ENCODE peak calls at places on chromosomes 6 and 20, in four cellular contexts. V is IMR-90, F is H9, I is neuronal stem cell. X is an unnamed sample.

GRCh38 chr6:13302751-13303667 is 25.3 kb downstream of the TBC1D7 start:
- DNase-seq in V (peak), F (no peak), I (no peak), X (peak)

GRCh38 chr6:126034671-126035070 is 48.3 kb downstream of the TRMT11 start:
- DNase-seq in V (no peak), F (no peak), I (no peak), X (no peak)

GRCh38 chr6:79030511-79030910 is 47.5 kb downstream of the PHIP start:
- DNase-seq in V (peak), F (no peak), I (no peak), X (peak)

GRCh38 chr6:131909408-131910218 is 41.6 kb downstream of the CCN2 start:
- DNase-seq in V (peak), F (peak), I (peak), X (peak)

GRCh38 chr6:93418448-93419303 is 683 bp downstream of the EPHA7 start:
- DNase-seq in V (no peak), F (peak), I (peak), X (peak)

GRCh38 chr6:166420351-166420750 is 37.6 kb upstream of the MPC1 start:
- DNase-seq in V (peak), F (no peak), I (no peak), X (peak)

GRCh38 chr20:45765307-45765910 is 26.3 kb downstream of the WFDC3 start:
- DNase-seq in V (no peak), F (no peak), I (no peak), X (no peak)

GRCh38 chr6:414447-414846 is 22.9 kb downstream of the IRF4 start:
- DNase-seq in V (no peak), F (no peak), I (no peak), X (no peak)

GRCh38 chr6:142301421-142302391 is at the start of gene ADGRG6:
- DNase-seq in V (peak), F (peak), I (peak), X (peak)

GRCh38 chr20:22728146-22728745 is 143.9 kb upstream of the FOXA2 start:
- DNase-seq in V (no peak), F (no peak), I (no peak), X (no peak)

GRCh38 chr6:132877003-132877402 is 62.6 kb downstream of the RPS12 start:
- DNase-seq in V (no peak), F (no peak), I (no peak), X (no peak)

GRCh38 chr6:153126218-153126617 is 4.9 kb downstream of the RGS17 start:
- DNase-seq in V (no peak), F (no peak), I (no peak), X (no peak)

GRCh38 chr6:153121311-153121710 is 9.8 kb downstream of the RGS17 start:
- DNase-seq in V (no peak), F (no peak), I (no peak), X (no peak)

GRCh38 chr6:153125032-153125431 is 6.0 kb downstream of the RGS17 start:
- DNase-seq in V (no peak), F (no peak), I (no peak), X (no peak)

GRCh38 chr6:153117986-153118886 is 12.8 kb downstream of the RGS17 start:
- DNase-seq in V (peak), F (no peak), I (no peak), X (peak)

DNA sequence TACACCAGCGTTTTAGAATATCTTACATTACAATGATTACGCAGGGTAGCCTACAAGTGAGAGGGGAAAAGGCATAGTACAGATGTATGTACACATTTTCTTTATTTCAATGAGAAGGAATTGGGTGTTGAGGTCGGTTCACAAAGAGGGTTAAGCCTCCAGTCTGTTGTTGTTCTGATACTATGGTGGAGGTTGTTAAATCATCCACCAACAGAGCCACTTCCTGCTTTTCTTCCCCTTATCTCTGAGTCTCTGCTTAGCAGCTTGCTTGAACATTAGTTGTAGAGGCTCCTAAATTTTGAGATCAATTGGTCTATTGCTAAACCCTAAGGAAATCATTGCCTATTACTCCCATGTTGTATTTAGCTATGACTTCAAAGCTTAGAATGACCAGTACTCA is 7.3 kb downstream of the RGS17 start:
- DNase-seq in V (no peak), F (no peak), I (no peak), X (no peak)
- H2BK120ac ChIP-seq in V (no peak), F (no peak), I (no peak), X (no peak)

GRCh38 chr20:50008007-50008406 is 25.2 kb downstream of the SNAI1 start:
- DNase-seq in V (no peak), F (no peak), I (no peak), X (no peak)

GRCh38 chr20:50007369-50007768 is 24.6 kb downstream of the SNAI1 start:
- DNase-seq in V (no peak), F (no peak), I (no peak), X (no peak)

GRCh38 chr20:50013976-50014375 is 31.2 kb downstream of the SNAI1 start:
- DNase-seq in V (no peak), F (no peak), I (no peak), X (no peak)

GRCh38 chr20:50012282-50013263 is 29.8 kb downstream of the SNAI1 start:
- DNase-seq in V (no peak), F (no peak), I (no peak), X (no peak)

GRCh38 chr20:50009521-50010454 is 27.0 kb downstream of the SNAI1 start:
- DNase-seq in V (no peak), F (no peak), I (no peak), X (no peak)
- H2BK120ac ChIP-seq in V (no peak), F (no peak), I (no peak), X (no peak)

GRCh38 chr6:147080215-147080614 is 124.0 kb upstream of the STXBP5 start:
- DNase-seq in V (no peak), F (no peak), I (no peak), X (no peak)
- H2BK120ac ChIP-seq in V (no peak), F (no peak), I (no peak), X (no peak)

DNA sequence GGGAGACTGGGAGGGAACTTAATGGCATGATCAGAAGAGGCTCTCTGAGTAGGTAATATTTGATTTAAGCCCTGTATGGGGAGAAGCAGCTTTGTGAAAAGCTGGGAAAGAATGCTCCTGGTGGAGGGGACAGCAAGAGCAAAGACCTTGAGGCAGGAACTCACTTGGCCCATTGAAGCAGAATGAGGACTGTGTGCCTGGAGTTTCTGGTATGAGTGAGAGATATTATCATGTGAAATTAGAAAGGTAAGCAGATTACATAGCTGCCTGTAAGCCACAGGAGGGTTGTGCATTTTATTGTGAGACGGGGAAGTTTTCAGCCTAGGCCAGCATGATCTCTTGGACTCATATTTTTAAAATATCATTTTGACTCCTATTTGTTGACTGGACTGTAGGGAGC is 502.1 kb downstream of the DHX35 start:
- DNase-seq in V (no peak), F (no peak), I (no peak), X (no peak)
- H2BK120ac ChIP-seq in V (no peak), F (no peak), I (no peak), X (no peak)

GRCh38 chr6:168559574-168560098 is 118.7 kb downstream of the SMOC2 start:
- DNase-seq in V (no peak), F (no peak), I (no peak), X (no peak)

GRCh38 chr6:168558686-168559085 is 117.7 kb downstream of the SMOC2 start:
- DNase-seq in V (no peak), F (no peak), I (no peak), X (no peak)

GRCh38 chr6:168554898-168555617 is 114.1 kb downstream of the SMOC2 start:
- DNase-seq in V (no peak), F (no peak), I (no peak), X (no peak)

GRCh38 chr6:168555618-168556273 is 114.8 kb downstream of the SMOC2 start:
- DNase-seq in V (no peak), F (no peak), I (no peak), X (no peak)

GRCh38 chr6:168557512-168557911 is 116.5 kb downstream of the SMOC2 start:
- DNase-seq in V (no peak), F (no peak), I (no peak), X (no peak)
- H2BK120ac ChIP-seq in V (no peak), F (no peak), I (no peak), X (no peak)

DNA sequence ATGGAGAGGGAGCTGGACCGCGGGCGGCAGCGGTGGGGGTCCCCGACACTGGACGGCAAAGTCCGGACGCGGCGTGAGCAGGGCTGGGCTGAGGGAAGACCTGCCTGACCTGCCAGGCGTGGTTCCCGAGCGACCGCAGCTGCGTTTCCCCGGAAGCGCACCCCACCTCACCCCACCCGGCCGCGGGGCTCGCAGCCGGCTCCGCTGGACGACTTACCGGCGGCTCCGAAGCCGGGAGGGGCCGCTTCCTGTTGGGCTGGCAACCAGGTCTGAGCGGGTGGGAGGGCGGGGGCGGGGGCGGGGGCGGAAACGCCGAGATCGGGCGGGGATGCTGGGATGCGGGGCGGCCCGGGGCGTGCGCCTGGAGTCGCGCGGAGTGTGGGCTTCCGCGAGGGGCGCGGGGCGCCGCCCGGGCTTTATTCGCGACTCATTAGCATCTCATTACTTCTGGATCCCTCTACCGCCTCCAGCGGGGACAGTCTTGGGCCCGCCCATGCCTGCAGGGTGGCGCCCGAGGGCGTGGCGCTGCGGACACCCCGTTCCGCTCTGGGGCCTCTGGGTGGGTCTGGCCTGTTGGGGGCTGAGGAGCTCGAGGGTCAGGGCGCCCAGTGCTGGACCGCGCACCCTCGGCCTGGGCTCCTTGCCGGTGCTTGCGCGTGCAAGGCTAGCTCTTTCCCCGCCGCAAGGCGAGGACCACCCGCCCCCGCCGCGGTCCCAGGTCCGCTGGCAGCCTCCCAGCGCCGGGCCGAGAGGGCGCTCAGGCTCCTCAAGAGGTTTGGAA is at the start of gene MICAL1:
- DNase-seq in V (peak), F (peak), I (peak), X (peak)
- H2BK120ac ChIP-seq in V (peak), F (no peak), I (peak), X (peak)

GRCh38 chr6:43579171-43579570 is 3.2 kb downstream of the POLH start:
- DNase-seq in V (peak), F (no peak), I (no peak), X (peak)

GRCh38 chr6:43575772-43576551 is at the start of the genes POLH and XPO5:
- DNase-seq in V (peak), F (peak), I (peak), X (peak)

GRCh38 chr6:43578748-43579147 is 2.8 kb downstream of the POLH start:
- DNase-seq in V (peak), F (no peak), I (no peak), X (peak)

GRCh38 chr6:43572015-43572414 is 3.8 kb downstream of the XPO5 start:
- DNase-seq in V (no peak), F (no peak), I (no peak), X (no peak)

GRCh38 chr6:43575105-43575771 is 600 bp downstream of the XPO5 start:
- DNase-seq in V (peak), F (peak), I (peak), X (peak)
- H2BK120ac ChIP-seq in V (no peak), F (no peak), I (no peak), X (peak)

DNA sequence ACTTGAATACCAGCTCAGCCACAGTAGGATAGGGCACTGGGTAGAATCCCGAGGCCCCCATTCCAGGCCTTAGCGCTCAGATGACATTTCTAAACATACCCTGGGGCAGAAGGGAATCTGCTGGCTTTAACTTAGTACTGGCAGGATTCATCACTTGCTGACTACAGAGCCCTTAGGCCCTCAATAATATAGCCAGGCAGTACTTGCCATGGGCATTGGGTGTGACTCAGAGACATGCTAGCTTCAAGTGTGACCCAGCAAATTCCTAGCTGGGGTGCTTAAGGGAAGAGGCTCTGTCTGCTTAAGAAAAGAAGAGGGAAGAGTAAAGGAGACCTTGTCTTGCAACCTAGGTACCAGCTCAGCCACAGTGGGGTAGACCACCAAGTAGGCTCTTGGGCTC is 48.3 kb upstream of the HACE1 start:
- DNase-seq in V (peak), F (no peak), I (no peak), X (peak)
- H2BK120ac ChIP-seq in V (no peak), F (no peak), I (no peak), X (no peak)

X was measured in mesenchymal stem cell.